ENCODE peak calls at places on chromosomes 1 and 21, in five cellular contexts. K is hippocampal formation; V is astrocyte; B is M059J; H is activated naive CD8-positive, alpha-beta T cell treated with anti-CD3 and anti-CD28 coated beads for 36 hours. G is an unnamed sample.

GRCh38 chr1:84260852-84261518 is 40.5 kb upstream of the SAMD13 start:
- DNase-seq in B (peak), H (no peak), K (no peak), V (no peak), G (no peak)

GRCh38 chr1:229582715-229583114 is 24.2 kb upstream of the ABCB10 start:
- DNase-seq in K (no peak), V (no peak), B (no peak), H (no peak), G (no peak)

GRCh38 chr1:232440325-232441059 is 189.4 kb downstream of the SIPA1L2 start:
- DNase-seq in V (peak), K (no peak), B (no peak), H (peak), G (no peak)

GRCh38 chr1:6271554-6271953 is 10.7 kb upstream of the GPR153 start:
- DNase-seq in H (no peak), V (peak), B (no peak), K (no peak), G (no peak)

GRCh38 chr1:7265771-7266371 is 480.6 kb downstream of the CAMTA1 start:
- DNase-seq in V (peak), H (no peak), K (no peak), B (peak), G (no peak)

GRCh38 chr21:39645331-39645730 is 32.6 kb downstream of the B3GALT5 start:
- DNase-seq in V (no peak), K (no peak), H (no peak), B (no peak), G (no peak)

GRCh38 chr1:9341301-9341845 is 48.7 kb downstream of the SPSB1 start:
- DNase-seq in H (no peak), B (no peak), K (no peak), V (no peak), G (no peak)

GRCh38 chr1:118185083-118185899 is at the start of gene SPAG17:
- DNase-seq in B (peak), V (peak), H (peak), K (no peak), G (no peak)

G was measured in chondrocyte.